ENCODE peak calls at places on chromosomes 5 and 9, in seven cellular contexts. S, P, X, T, Z, Q and I are unnamed samples.

GRCh38 chr5:9196403-9197224 is 349.3 kb downstream of the SEMA5A start:
- DNase-seq in S (no peak), P (no peak), X (peak; percentile 61), T (no peak), Z (no peak), Q (no peak), I (no peak)

GRCh38 chr9:134408389-134408788 is 82.1 kb downstream of the RXRA start:
- DNase-seq in S (no peak), P (no peak), X (no peak), T (peak; percentile 67), Z (no peak), Q (no peak), I (no peak)

GRCh38 chr5:64594601-64595518 is 89.0 kb downstream of the RGS7BP start:
- DNase-seq in S (no peak), P (no peak), X (no peak), T (peak; percentile 25), Z (no peak), Q (peak; percentile 7), I (no peak)

GRCh38 chr9:426976-427375 is 212.3 kb downstream of the DOCK8 start:
- DNase-seq in S (no peak), P (no peak), X (peak; percentile 89), T (no peak), Z (no peak), Q (no peak), I (no peak)

GRCh38 chr9:78029601-78030552 is 1.7 kb downstream of the GNAQ start:
- DNase-seq in S (no peak), P (no peak), X (no peak), T (peak; percentile 23), Z (no peak), Q (peak; percentile 42), I (no peak)

GRCh38 chr9:119793272-119793671 is 424.0 kb upstream of the BRINP1 start:
- DNase-seq in S (peak; percentile 9), P (no peak), X (no peak), T (no peak), Z (no peak), Q (no peak), I (no peak)

GRCh38 chr9:102507044-102507687 is 488.0 kb upstream of the CYLC2 start:
- DNase-seq in S (no peak), P (no peak), X (no peak), T (no peak), Z (no peak), Q (no peak), I (no peak)

GRCh38 chr5:144390133-144390532 is 219.5 kb downstream of the KCTD16 start:
- DNase-seq in S (no peak), P (no peak), X (no peak), T (peak; percentile 9), Z (no peak), Q (peak; percentile 4), I (no peak)

GRCh38 chr9:135890896-135891631 is 16.3 kb downstream of the CAMSAP1 start:
- DNase-seq in S (no peak), P (no peak), X (no peak), T (no peak), Z (no peak), Q (no peak), I (no peak)

GRCh38 chr5:109964136-109964535 is 274.4 kb downstream of the MAN2A1 start:
- DNase-seq in S (no peak), P (no peak), X (no peak), T (no peak), Z (no peak), Q (peak; percentile 10), I (no peak)

DNA sequence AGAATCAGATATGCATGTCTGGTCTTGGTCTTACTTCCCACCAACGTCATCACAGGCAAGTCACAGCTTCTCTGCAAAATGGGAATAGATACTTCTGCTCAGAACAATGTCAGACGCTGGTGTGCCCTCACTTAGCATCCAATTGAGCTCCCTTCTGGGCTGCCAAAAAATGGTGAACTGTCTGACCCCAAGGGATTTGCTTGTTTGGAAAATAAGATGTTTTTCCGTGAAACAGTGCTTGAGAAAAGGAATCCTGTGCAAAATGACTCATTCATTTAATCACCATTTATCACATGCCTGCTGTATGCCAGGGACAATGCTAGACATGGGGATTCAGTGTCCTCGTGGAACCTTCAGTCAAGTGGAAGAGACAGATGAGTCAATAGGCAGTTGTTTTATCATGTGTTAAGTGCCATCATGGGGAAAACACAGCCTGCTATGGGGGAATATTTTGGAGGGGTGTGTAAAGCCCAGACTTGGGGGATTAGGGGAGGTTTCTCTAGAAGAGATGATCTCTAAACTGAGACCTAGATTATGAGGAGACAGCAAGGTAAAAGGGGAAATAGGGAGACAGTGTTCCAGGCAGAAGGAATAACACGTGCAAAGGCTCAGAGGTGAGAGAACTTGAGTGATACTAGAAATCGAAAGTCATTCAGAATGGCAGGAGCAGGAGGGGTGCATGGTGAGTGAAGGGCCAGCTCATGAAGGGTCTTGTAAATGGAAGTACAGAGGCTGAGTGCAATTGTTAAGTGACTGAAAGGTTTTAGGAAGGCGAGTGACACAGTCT is 3.8 kb downstream of the NIPAL4 start:
- DNase-seq in S (no peak), P (peak; percentile 50), X (no peak), T (peak; percentile 52), Z (no peak), Q (peak; percentile 39), I (no peak)
- TF ChIP-seq CTCF in S (no peak), P (no peak), X (no peak), T (no peak), Z (no peak), Q (no peak), I (no peak)

DNA sequence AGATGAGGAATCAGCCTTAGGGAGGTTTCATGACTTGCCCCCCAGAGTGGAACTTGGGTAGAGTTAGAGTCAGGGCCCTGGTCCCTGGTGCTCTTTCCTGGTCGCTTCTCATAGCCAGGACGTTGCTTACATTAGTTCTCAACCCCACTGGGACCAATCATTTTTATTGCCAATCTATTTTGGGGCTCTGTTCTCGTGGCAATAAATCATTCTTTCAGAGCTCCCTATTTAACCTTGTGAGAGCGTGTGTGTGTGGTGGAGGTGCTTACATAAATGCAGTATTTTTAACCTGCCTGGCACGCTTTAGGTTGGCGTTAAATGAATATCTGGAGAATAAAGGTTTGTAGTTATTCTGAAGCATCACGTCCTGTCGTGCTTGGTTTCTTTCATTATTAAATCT is 4.1 kb downstream of the TRIO start:
- DNase-seq in S (no peak), P (no peak), X (no peak), T (no peak), Z (no peak), Q (peak; percentile 17), I (no peak)
- H3K4me1 ChIP-seq in S (peaks cover 61% of the 10 kb centered on the region), P (peaks cover 9% of the 10 kb centered on the region), X (peaks cover 43% of the 10 kb centered on the region), T (peaks cover 61% of the 10 kb centered on the region), Z (peaks cover 47% of the 10 kb centered on the region), Q (peaks cover 35% of the 10 kb centered on the region), I (peaks cover 50% of the 10 kb centered on the region)

GRCh38 chr5:115888027-115888426 is 46.3 kb downstream of the AP3S1 start:
- DNase-seq in S (no peak), P (peak; percentile 27), X (no peak), T (peak; percentile 24), Z (no peak), Q (peak; percentile 8), I (no peak)
- TF ChIP-seq CTCF in S (peak; percentile 32), P (peak; percentile 50), X (peak; percentile 66), T (peak; percentile 50), Z (peak; percentile 11), Q (no peak), I (peak; percentile 28)

GRCh38 chr5:29882036-29882435 is 1311.5 kb upstream of the CDH6 start:
- DNase-seq in S (no peak), P (no peak), X (no peak), T (no peak), Z (no peak), Q (no peak), I (no peak)
- H3K4me1 ChIP-seq in S (no peaks in the 10 kb centered on the region), P (no peaks in the 10 kb centered on the region), X (no peaks in the 10 kb centered on the region), T (no peaks in the 10 kb centered on the region), Z (no peaks in the 10 kb centered on the region), Q (no peaks in the 10 kb centered on the region), I (no peaks in the 10 kb centered on the region)

DNA sequence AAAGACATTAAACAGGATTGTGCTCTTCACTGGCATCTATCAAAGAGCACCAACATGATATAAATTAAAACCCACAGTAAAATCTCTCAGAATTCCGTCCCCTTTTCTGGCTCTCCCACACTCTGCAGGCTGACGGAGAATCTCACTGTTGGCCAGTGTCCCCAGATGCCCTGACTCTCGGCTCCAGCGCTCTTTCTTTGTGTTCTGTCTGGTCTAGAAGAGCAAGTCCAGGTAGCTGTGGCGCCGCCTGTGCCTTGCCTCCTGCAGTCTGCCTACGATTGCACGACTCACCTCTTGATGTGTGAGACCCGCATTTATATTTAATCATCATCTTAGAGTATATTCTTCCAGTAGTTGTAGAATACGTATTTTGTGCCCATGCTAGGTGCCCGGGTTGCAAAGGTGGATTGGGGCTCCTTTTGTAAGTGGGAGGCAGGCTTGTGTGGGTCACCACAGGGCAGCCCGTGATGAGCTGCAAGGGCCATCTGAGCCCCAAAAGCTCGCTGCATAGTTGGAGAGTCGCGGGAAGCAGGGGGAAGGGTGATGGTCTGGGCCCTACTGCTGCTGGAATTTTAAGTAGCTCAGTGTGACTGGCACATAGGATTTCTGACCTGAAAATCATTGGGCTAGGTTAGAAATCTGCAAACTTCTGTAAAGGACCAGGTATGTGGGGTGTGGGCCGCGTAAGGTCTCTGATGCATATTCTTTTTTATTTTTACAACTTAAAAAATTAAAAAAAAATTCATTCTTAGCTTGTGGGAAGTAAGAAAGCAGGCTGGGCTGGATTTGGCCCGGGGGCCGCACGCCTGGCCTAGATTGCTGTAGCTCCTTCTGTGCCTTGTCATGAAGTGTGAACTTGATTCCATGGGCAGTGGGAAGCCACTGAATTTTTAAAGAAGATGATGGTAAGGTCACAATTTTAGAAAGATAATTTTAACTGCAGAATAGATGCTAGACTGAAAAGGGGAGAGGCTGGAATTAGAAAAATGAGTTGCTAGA is 55.8 kb downstream of the EHMT1 start:
- DNase-seq in S (no peak), P (no peak), X (no peak), T (no peak), Z (peak; percentile 51), Q (no peak), I (no peak)
- TF ChIP-seq CTCF in S (no peak), P (no peak), X (no peak), T (no peak), Z (no peak), Q (no peak), I (no peak)

DNA sequence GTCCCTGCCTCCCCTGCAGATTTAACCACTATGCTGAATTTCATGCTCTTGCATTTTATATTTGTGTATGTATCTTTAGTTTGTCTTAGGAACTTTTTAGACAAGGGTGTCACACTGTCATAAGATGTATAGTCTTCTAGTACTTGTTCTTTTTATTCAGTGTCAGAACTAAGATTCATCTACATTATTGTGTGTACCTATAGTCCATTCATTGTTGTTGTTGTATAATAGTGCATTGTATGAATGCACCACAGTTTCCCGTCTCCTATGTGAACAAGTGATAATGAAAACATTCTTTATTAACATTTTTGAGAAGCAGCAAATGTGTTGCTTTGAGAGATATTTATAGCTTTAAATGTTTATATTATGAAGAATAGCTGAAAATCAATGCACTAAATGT is 45.9 kb downstream of the SFXN1 start:
- DNase-seq in S (no peak), P (no peak), X (no peak), T (no peak), Z (no peak), Q (no peak), I (no peak)
- H3K4me1 ChIP-seq in S (no peaks in the 10 kb centered on the region), P (no peaks in the 10 kb centered on the region), X (no peaks in the 10 kb centered on the region), T (no peaks in the 10 kb centered on the region), Z (no peaks in the 10 kb centered on the region), Q (no peaks in the 10 kb centered on the region), I (no peaks in the 10 kb centered on the region)

GRCh38 chr5:16076657-16077056 is 102.9 kb downstream of the MARCHF11 start:
- DNase-seq in S (no peak), P (no peak), X (no peak), T (no peak), Z (no peak), Q (no peak), I (no peak)
- TF ChIP-seq CTCF in S (no peak), P (no peak), X (no peak), T (no peak), Z (no peak), Q (no peak), I (no peak)

GRCh38 chr5:36882250-36882649 is 5.7 kb downstream of the NIPBL start:
- DNase-seq in S (no peak), P (no peak), X (no peak), T (no peak), Z (no peak), Q (no peak), I (no peak)
- H3K4me1 ChIP-seq in S (peaks cover 80% of the 10 kb centered on the region), P (peaks cover 11% of the 10 kb centered on the region), X (peaks cover 43% of the 10 kb centered on the region), T (peaks cover 23% of the 10 kb centered on the region), Z (peaks cover 58% of the 10 kb centered on the region), Q (peaks cover 23% of the 10 kb centered on the region), I (peaks cover 49% of the 10 kb centered on the region)